ENCODE peak calls at places on chromosomes 6 and 20, in eight cellular contexts. Y, N, D, Q, V, T, W and I are unnamed samples.

GRCh38 chr6:132132911-132133639 is 181.9 kb upstream of the CCN2 start:
- DNase-seq in Q (no peak), N (no peak), W (peak), D (peak), T (no peak), Y (no peak), V (peak), I (no peak)

GRCh38 chr6:162907876-162908481 is 180.2 kb downstream of the PACRG start:
- DNase-seq in Q (no peak), V (peak), Y (no peak), T (no peak), W (peak), D (no peak), N (peak), I (no peak)

GRCh38 chr6:34979994-34980393 is 90.9 kb downstream of the ANKS1A start:
- DNase-seq in W (no peak), Y (no peak), V (no peak), N (no peak), Q (no peak), T (no peak), D (no peak), I (no peak)

GRCh38 chr6:158707120-158707519 is 57.3 kb downstream of the SYTL3 start:
- DNase-seq in N (no peak), V (peak), W (peak), Y (peak), T (no peak), Q (no peak), D (no peak), I (no peak)

GRCh38 chr20:35750611-35751010 is 8.6 kb upstream of the RBM39 start:
- DNase-seq in D (no peak), Q (no peak), Y (no peak), N (no peak), W (no peak), T (no peak), V (no peak), I (no peak)

GRCh38 chr20:59040682-59041081 is 1.9 kb downstream of the PRELID3B start:
- DNase-seq in Y (no peak), N (no peak), Q (no peak), W (no peak), V (no peak), D (no peak), T (no peak), I (no peak)

GRCh38 chr20:58890454-58891075 is 38.0 kb downstream of the GNAS start:
- DNase-seq in Y (peak), V (peak), Q (peak), N (no peak), D (no peak), W (peak), T (no peak), I (no peak)

GRCh38 chr6:41353333-41353732 is 17.9 kb downstream of the NCR2 start:
- DNase-seq in Y (no peak), T (no peak), N (no peak), D (no peak), Q (no peak), W (no peak), V (no peak), I (no peak)

GRCh38 chr6:87095056-87095527 is at the start of gene CGA:
- DNase-seq in Y (no peak), W (no peak), T (no peak), Q (no peak), D (no peak), V (no peak), N (no peak), I (no peak)

GRCh38 chr20:40284611-40285010 is 404.4 kb downstream of the MAFB start:
- DNase-seq in Y (no peak), Q (no peak), W (no peak), D (no peak), T (no peak), N (no peak), V (no peak), I (no peak)

GRCh38 chr20:61436674-61437279 is 184.7 kb downstream of the CDH4 start:
- DNase-seq in Q (no peak), W (peak), T (no peak), Y (no peak), N (no peak), V (peak), D (peak), I (no peak)

GRCh38 chr20:64257107-64257757 is 1.7 kb downstream of the PCMTD2 start:
- DNase-seq in Q (no peak), T (no peak), N (no peak), W (no peak), Y (no peak), D (no peak), V (no peak), I (no peak)
- H3K4me3 ChIP-seq in Q (no peak), T (no peak), N (peak), W (no peak), Y (no peak), D (no peak), V (no peak), I (peak)

DNA sequence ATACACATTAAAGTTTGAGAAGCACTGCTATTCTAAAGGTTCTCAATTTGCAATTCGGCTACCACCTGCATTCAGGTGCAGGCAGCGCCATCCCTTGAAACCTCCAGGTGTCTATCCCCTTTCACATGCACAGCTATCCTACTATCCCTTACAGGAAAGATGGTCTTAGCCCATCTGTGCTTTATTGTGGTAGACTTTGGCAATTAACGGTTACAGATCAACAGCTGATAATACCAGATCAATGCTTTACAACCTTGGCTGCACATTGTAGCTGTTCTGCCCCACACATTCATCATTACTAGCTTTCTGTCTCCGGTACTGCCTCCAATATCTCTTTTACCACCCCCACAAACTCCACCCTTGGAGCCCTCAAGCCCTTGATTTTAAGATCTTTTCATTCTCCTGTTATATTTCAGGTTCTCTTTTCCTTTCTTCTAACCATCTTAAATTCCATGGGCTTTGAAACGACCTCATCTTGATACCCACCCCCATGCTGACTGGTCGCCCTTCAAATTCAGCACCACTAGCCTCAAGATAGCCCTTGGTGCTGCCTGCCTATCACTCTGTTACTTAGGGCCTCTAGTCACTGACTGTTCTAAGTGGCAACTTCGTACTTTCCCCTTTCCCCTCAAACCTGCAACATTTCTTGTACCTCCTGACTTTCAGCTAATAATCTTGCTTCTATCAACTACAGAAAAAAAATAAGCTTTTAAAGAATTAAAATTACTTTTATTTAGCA is 50.8 kb downstream of the SPTLC3 start:
- DNase-seq in Q (no peak), Y (no peak), W (no peak), V (no peak), N (no peak), D (no peak), T (no peak), I (no peak)
- H3K4me3 ChIP-seq in Q (no peak), Y (no peak), W (no peak), V (no peak), N (no peak), D (no peak), T (no peak), I (no peak)

GRCh38 chr6:32666420-32667300 is at the start of gene HLA-DQB1:
- DNase-seq in W (peak), V (peak), Q (no peak), N (no peak), D (no peak), T (no peak), Y (no peak), I (no peak)
- H3K4me3 ChIP-seq in W (peak), V (no peak), Q (no peak), N (peak), D (no peak), T (no peak), Y (no peak), I (no peak)

DNA sequence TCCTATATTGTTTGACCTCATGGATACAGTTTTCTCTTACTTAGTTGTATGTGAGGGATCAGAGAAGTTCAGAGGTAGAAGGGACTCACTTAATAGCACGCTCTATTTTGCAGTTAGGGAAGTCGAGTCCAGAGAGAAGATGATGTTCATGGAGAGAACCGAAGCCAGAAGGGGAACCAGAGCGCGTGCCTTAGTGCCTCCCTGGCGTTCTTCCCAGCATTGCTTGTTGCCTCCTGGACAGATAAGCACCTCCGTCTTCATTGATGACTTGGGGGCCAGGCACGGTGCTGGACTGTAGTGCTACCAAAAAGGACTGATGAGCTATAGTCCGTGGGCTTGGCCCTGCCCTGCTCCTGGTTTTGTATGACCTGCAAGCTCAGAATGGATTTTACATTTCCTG is 109.8 kb downstream of the RPP40 start:
- DNase-seq in V (no peak), D (no peak), N (no peak), Q (no peak), W (no peak), T (no peak), Y (no peak), I (no peak)
- H3K4me3 ChIP-seq in V (no peak), D (no peak), N (no peak), Q (no peak), W (no peak), T (no peak), Y (no peak), I (no peak)

GRCh38 chr6:111088668-111089003 is 1.3 kb downstream of the SLC16A10 start:
- DNase-seq in Q (no peak), Y (no peak), N (no peak), D (no peak), V (no peak), T (no peak), W (no peak), I (no peak)
- H3K4me3 ChIP-seq in Q (peak), Y (peak), N (peak), D (peak), V (no peak), T (no peak), W (peak), I (no peak)

GRCh38 chr6:109062756-109063352 is 31.8 kb downstream of the SESN1 start:
- DNase-seq in D (no peak), V (no peak), Y (no peak), W (no peak), T (no peak), N (no peak), Q (no peak), I (no peak)

GRCh38 chr6:109060585-109060984 is 34.1 kb downstream of the SESN1 start:
- DNase-seq in Q (no peak), Y (no peak), V (no peak), T (no peak), W (no peak), N (no peak), D (no peak), I (no peak)

GRCh38 chr6:109059591-109060021 is 35.0 kb downstream of the SESN1 start:
- DNase-seq in W (peak), N (no peak), D (no peak), V (peak), T (no peak), Q (peak), Y (no peak), I (no peak)

GRCh38 chr6:109059148-109059547 is 35.5 kb downstream of the SESN1 start:
- DNase-seq in V (peak), T (no peak), Y (no peak), D (no peak), Q (peak), N (no peak), W (peak), I (no peak)

DNA sequence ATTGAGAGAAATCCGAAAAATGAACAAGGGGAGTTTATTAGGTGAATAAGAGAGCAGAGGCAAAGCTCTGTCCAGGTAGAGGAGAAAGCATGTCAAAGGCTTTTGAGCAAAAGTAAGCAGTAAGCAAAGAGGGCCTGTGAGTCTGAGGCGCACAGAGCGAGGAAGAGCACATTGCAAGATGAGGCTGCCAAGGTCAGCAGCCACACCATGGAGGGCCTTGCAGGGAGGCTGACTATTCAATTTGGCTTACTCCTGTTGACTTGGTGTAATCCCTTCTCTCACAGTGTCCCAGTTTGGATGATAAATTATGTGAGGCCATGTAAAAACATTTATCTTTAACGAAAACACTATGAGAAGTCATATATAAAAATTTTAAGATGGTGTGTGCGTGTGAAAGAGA is 32.4 kb downstream of the SESN1 start:
- DNase-seq in W (no peak), T (no peak), Y (no peak), D (no peak), V (no peak), Q (no peak), N (no peak), I (no peak)
- H3K4me3 ChIP-seq in W (no peak), T (no peak), Y (no peak), D (no peak), V (no peak), Q (no peak), N (no peak), I (no peak)

DNA sequence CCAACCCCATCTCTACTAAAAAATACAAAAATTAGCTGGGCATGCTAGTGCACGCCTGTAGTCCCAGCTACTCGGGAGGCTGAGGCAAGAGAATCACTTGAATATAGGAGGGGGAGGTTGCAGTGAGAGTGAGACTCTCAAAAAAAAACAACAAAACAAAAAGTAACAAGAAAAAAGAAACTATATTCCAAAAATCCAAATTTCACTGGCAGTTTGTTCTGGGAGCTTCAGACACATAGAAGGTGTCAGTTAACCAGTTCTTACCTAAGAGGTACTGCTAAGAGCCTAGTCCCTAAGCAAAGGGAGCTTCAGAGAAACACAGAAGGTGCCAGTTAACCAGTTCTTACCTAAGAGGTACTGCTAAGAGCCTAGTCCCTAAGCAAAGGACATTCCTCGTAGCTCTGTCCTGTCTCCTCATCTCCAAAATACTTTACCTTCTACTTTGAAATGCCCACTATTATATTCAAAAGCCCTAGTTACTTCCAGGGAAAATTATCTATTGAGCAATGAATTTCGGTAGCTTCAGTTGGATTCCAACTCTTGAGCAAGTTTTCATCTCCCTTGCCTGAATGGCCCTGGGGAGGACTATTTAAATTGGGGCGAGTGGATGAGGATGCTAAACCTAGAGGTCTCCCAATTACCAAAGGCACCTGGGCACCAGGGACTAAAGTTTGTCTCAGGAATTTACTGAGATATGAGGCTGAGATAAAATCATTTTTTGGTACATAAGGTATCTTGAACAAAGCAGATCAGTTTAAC is 41.0 kb downstream of the HFE start:
- DNase-seq in D (no peak), N (no peak), T (no peak), Q (no peak), W (no peak), Y (no peak), V (no peak), I (no peak)
- H3K4me3 ChIP-seq in D (no peak), N (peak), T (peak), Q (no peak), W (no peak), Y (no peak), V (no peak), I (no peak)

GRCh38 chr6:11197175-11197535 is 35.3 kb downstream of the NEDD9 start:
- DNase-seq in N (no peak), Q (no peak), V (peak), D (no peak), T (peak), Y (no peak), W (peak), I (peak)
- H3K4me3 ChIP-seq in N (no peak), Q (no peak), V (no peak), D (no peak), T (no peak), Y (no peak), W (no peak), I (peak)

GRCh38 chr6:101322921-101323320 is 70.6 kb upstream of the GRIK2 start:
- DNase-seq in V (no peak), D (no peak), Q (no peak), T (no peak), W (no peak), N (no peak), Y (no peak), I (no peak)
- H3K4me3 ChIP-seq in V (no peak), D (no peak), Q (no peak), T (no peak), W (no peak), N (no peak), Y (no peak), I (no peak)